ENCODE peak calls at places on chromosome 11, in six cellular contexts. One of them, this sample, is unnamed.

GRCh38 chr11:111419641-111420327 is 40.7 kb upstream of the POU2AF1 start:
- DNase-seq in uterus: no peak
- DNase-seq in adrenal gland: no peak
- DNase-seq in brain microvascular endothelial cell: no peak
- DNase-seq in MM.1S: no peak
- DNase-seq in CD8-positive, alpha-beta memory T cell: no peak
- DNase-seq in this sample: no peak

GRCh38 chr11:11038339-11039248 is 180.7 kb upstream of the ZBED5 start:
- DNase-seq in uterus: no peak
- DNase-seq in adrenal gland: no peak
- DNase-seq in brain microvascular endothelial cell: no peak
- DNase-seq in MM.1S: no peak
- DNase-seq in CD8-positive, alpha-beta memory T cell: no peak
- DNase-seq in this sample: no peak

GRCh38 chr11:16785520-16786128 is 47.2 kb downstream of the C11orf58 start:
- DNase-seq in uterus: peak
- DNase-seq in adrenal gland: peak
- DNase-seq in brain microvascular endothelial cell: peak
- DNase-seq in MM.1S: peak
- DNase-seq in CD8-positive, alpha-beta memory T cell: peak
- DNase-seq in this sample: peak

GRCh38 chr11:112004389-112004788 is 20.8 kb upstream of the DLAT start:
- DNase-seq in uterus: no peak
- DNase-seq in adrenal gland: no peak
- DNase-seq in brain microvascular endothelial cell: peak
- DNase-seq in MM.1S: no peak
- DNase-seq in CD8-positive, alpha-beta memory T cell: no peak
- DNase-seq in this sample: no peak

GRCh38 chr11:120587299-120587698 is 75.8 kb downstream of the GRIK4 start:
- DNase-seq in uterus: no peak
- DNase-seq in adrenal gland: no peak
- DNase-seq in brain microvascular endothelial cell: no peak
- DNase-seq in MM.1S: no peak
- DNase-seq in CD8-positive, alpha-beta memory T cell: no peak
- DNase-seq in this sample: no peak

GRCh38 chr11:210122-210802 is 2.8 kb downstream of the RIC8A start:
- DNase-seq in uterus: no peak
- DNase-seq in adrenal gland: peak
- DNase-seq in brain microvascular endothelial cell: peak
- DNase-seq in MM.1S: no peak
- DNase-seq in CD8-positive, alpha-beta memory T cell: no peak
- DNase-seq in this sample: no peak

GRCh38 chr11:64373598-64373974 is 14.6 kb downstream of the RPS6KA4 start:
- DNase-seq in uterus: no peak
- DNase-seq in adrenal gland: no peak
- DNase-seq in brain microvascular endothelial cell: no peak
- DNase-seq in MM.1S: no peak
- DNase-seq in CD8-positive, alpha-beta memory T cell: no peak
- DNase-seq in this sample: no peak

GRCh38 chr11:115471367-115471766 is 32.8 kb downstream of the CADM1 start:
- DNase-seq in uterus: no peak
- DNase-seq in adrenal gland: no peak
- DNase-seq in brain microvascular endothelial cell: no peak
- DNase-seq in MM.1S: peak
- DNase-seq in CD8-positive, alpha-beta memory T cell: no peak
- DNase-seq in this sample: no peak

GRCh38 chr11:14645985-14646900 is 2.6 kb downstream of the PDE3B start:
- DNase-seq in uterus: no peak
- DNase-seq in adrenal gland: no peak
- DNase-seq in brain microvascular endothelial cell: no peak
- DNase-seq in MM.1S: peak
- DNase-seq in CD8-positive, alpha-beta memory T cell: peak
- DNase-seq in this sample: no peak

GRCh38 chr11:77175021-77175842 is 47.2 kb downstream of the MYO7A start:
- DNase-seq in uterus: no peak
- DNase-seq in adrenal gland: peak
- DNase-seq in brain microvascular endothelial cell: no peak
- DNase-seq in MM.1S: no peak
- DNase-seq in CD8-positive, alpha-beta memory T cell: no peak
- DNase-seq in this sample: no peak

GRCh38 chr11:12728417-12728816 is 54.2 kb downstream of the TEAD1 start:
- DNase-seq in uterus: no peak
- DNase-seq in adrenal gland: no peak
- DNase-seq in brain microvascular endothelial cell: no peak
- DNase-seq in MM.1S: no peak
- DNase-seq in CD8-positive, alpha-beta memory T cell: no peak
- DNase-seq in this sample: no peak

GRCh38 chr11:80727315-80727714 is 1286.5 kb upstream of the TENM4 start:
- DNase-seq in uterus: no peak
- DNase-seq in adrenal gland: no peak
- DNase-seq in brain microvascular endothelial cell: peak
- DNase-seq in MM.1S: peak
- DNase-seq in CD8-positive, alpha-beta memory T cell: no peak
- DNase-seq in this sample: no peak

GRCh38 chr11:59206635-59207034 is 6.1 kb downstream of the MPEG1 start:
- DNase-seq in uterus: no peak
- DNase-seq in adrenal gland: peak
- DNase-seq in brain microvascular endothelial cell: peak
- DNase-seq in MM.1S: peak
- DNase-seq in CD8-positive, alpha-beta memory T cell: no peak
- DNase-seq in this sample: peak

GRCh38 chr11:41659990-41660389 is 200.5 kb upstream of the LRRC4C start:
- DNase-seq in uterus: no peak
- DNase-seq in adrenal gland: no peak
- DNase-seq in brain microvascular endothelial cell: no peak
- DNase-seq in MM.1S: no peak
- DNase-seq in CD8-positive, alpha-beta memory T cell: no peak
- DNase-seq in this sample: no peak

GRCh38 chr11:117464778-117465177 is 137.1 kb downstream of the CEP164 start:
- DNase-seq in uterus: no peak
- DNase-seq in adrenal gland: no peak
- DNase-seq in brain microvascular endothelial cell: no peak
- DNase-seq in MM.1S: no peak
- DNase-seq in CD8-positive, alpha-beta memory T cell: no peak
- DNase-seq in this sample: no peak

GRCh38 chr11:6245536-6245935 is 6.6 kb downstream of the CNGA4 start:
- DNase-seq in uterus: no peak
- DNase-seq in adrenal gland: no peak
- DNase-seq in brain microvascular endothelial cell: no peak
- DNase-seq in MM.1S: no peak
- DNase-seq in CD8-positive, alpha-beta memory T cell: no peak
- DNase-seq in this sample: no peak

GRCh38 chr11:121754603-121755002 is 301.8 kb upstream of the SORL1-AS1 start:
- DNase-seq in uterus: peak
- DNase-seq in adrenal gland: no peak
- DNase-seq in brain microvascular endothelial cell: no peak
- DNase-seq in MM.1S: no peak
- DNase-seq in CD8-positive, alpha-beta memory T cell: no peak
- DNase-seq in this sample: no peak

GRCh38 chr11:118677977-118678376 is 1.5 kb downstream of the TREH start:
- DNase-seq in uterus: no peak
- DNase-seq in adrenal gland: no peak
- DNase-seq in brain microvascular endothelial cell: no peak
- DNase-seq in MM.1S: no peak
- DNase-seq in CD8-positive, alpha-beta memory T cell: no peak
- DNase-seq in this sample: no peak

GRCh38 chr11:46352063-46352841 is 5.0 kb downstream of the DGKZ start:
- DNase-seq in uterus: peak
- DNase-seq in adrenal gland: peak
- DNase-seq in brain microvascular endothelial cell: no peak
- DNase-seq in MM.1S: no peak
- DNase-seq in CD8-positive, alpha-beta memory T cell: peak
- DNase-seq in this sample: peak

GRCh38 chr11:57567512-57568329 is at the start of gene UBE2L6:
- DNase-seq in uterus: peak
- DNase-seq in adrenal gland: peak
- DNase-seq in brain microvascular endothelial cell: no peak
- DNase-seq in MM.1S: peak
- DNase-seq in CD8-positive, alpha-beta memory T cell: peak
- DNase-seq in this sample: peak

GRCh38 chr11:125326126-125326525 is 161.6 kb downstream of the PKNOX2 start:
- DNase-seq in uterus: no peak
- DNase-seq in adrenal gland: no peak
- DNase-seq in brain microvascular endothelial cell: no peak
- DNase-seq in MM.1S: no peak
- DNase-seq in CD8-positive, alpha-beta memory T cell: no peak
- DNase-seq in this sample: no peak
- H3K27ac ChIP-seq in uterus: no peak
- H3K27ac ChIP-seq in adrenal gland: no peak
- H3K27ac ChIP-seq in brain microvascular endothelial cell: no peak
- H3K27ac ChIP-seq in MM.1S: no peak
- H3K27ac ChIP-seq in CD8-positive, alpha-beta memory T cell: no peak
- H3K27ac ChIP-seq in this sample: no peak

GRCh38 chr11:27390959-27391326 is 27.9 kb upstream of the CCDC34 start:
- DNase-seq in uterus: no peak
- DNase-seq in adrenal gland: no peak
- DNase-seq in brain microvascular endothelial cell: peak
- DNase-seq in MM.1S: no peak
- DNase-seq in CD8-positive, alpha-beta memory T cell: no peak
- DNase-seq in this sample: no peak

GRCh38 chr11:27392278-27392677 is 29.3 kb upstream of the CCDC34 start:
- DNase-seq in uterus: no peak
- DNase-seq in adrenal gland: no peak
- DNase-seq in brain microvascular endothelial cell: no peak
- DNase-seq in MM.1S: no peak
- DNase-seq in CD8-positive, alpha-beta memory T cell: no peak
- DNase-seq in this sample: no peak

GRCh38 chr11:27391336-27392015 is 28.5 kb upstream of the CCDC34 start:
- DNase-seq in uterus: no peak
- DNase-seq in adrenal gland: no peak
- DNase-seq in brain microvascular endothelial cell: no peak
- DNase-seq in MM.1S: no peak
- DNase-seq in CD8-positive, alpha-beta memory T cell: no peak
- DNase-seq in this sample: no peak

GRCh38 chr11:27388869-27389268 is 25.9 kb upstream of the CCDC34 start:
- DNase-seq in uterus: no peak
- DNase-seq in adrenal gland: no peak
- DNase-seq in brain microvascular endothelial cell: peak
- DNase-seq in MM.1S: no peak
- DNase-seq in CD8-positive, alpha-beta memory T cell: no peak
- DNase-seq in this sample: no peak

DNA sequence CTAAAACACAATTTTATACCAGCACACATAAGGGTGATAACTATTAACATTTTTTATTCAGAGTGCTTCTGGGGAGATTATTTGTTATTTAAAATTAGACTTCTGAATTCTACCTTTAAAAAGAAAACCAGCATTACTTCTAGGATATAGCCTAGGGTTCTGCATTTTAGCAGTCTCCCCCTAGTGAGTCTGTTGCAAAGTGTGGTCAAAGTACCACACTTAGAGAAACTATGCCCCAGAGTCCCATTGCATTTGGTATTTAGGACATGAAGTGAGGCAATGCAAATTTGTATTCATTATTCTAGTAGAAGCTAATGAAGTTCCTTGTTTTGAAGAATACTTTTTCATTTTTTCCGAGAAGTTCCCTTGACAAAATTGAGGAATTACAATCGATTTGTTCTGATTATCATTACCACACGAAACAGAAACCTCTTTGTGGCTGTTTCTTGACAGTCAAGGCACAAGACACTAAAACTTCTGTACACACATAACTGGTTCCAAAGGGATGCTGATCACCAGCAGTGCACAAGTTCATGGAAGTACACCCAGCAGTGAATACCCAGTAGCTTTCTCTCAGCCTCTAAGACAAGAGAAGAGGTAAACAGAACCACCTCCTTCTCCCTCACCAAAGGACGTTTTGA is 27.4 kb upstream of the CCDC34 start:
- DNase-seq in uterus: no peak
- DNase-seq in adrenal gland: no peak
- DNase-seq in brain microvascular endothelial cell: no peak
- DNase-seq in MM.1S: no peak
- DNase-seq in CD8-positive, alpha-beta memory T cell: no peak
- DNase-seq in this sample: no peak
- H3K27ac ChIP-seq in uterus: no peak
- H3K27ac ChIP-seq in adrenal gland: peak
- H3K27ac ChIP-seq in brain microvascular endothelial cell: peak
- H3K27ac ChIP-seq in MM.1S: no peak
- H3K27ac ChIP-seq in CD8-positive, alpha-beta memory T cell: no peak
- H3K27ac ChIP-seq in this sample: no peak

GRCh38 chr11:94731921-94732601 is 36.1 kb upstream of the AMOTL1 start:
- DNase-seq in uterus: peak
- DNase-seq in adrenal gland: peak
- DNase-seq in brain microvascular endothelial cell: peak
- DNase-seq in MM.1S: no peak
- DNase-seq in CD8-positive, alpha-beta memory T cell: no peak
- DNase-seq in this sample: peak
- H3K27ac ChIP-seq in uterus: peak
- H3K27ac ChIP-seq in adrenal gland: peak
- H3K27ac ChIP-seq in brain microvascular endothelial cell: peak
- H3K27ac ChIP-seq in MM.1S: no peak
- H3K27ac ChIP-seq in CD8-positive, alpha-beta memory T cell: no peak
- H3K27ac ChIP-seq in this sample: peak

DNA sequence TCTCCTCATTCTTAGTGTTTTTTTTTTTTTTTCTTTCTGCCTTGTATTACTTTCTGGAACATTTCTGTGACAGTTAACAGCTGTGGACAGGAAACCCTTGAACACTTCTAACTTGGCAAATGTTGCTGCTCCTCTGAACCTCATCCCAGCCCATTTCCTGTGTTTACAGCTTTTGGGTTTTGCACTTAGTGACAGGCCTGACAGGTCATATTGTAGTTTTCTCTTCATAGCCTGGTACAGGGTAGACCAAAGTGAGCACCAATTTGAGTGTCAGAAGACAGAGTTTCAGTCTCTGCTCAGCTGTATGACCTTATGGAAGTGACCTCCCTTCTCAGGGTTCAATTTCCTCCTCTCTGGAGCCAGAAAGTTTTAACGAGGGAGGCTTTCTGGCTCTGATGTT is 91.6 kb downstream of the STIM1 start:
- DNase-seq in uterus: peak
- DNase-seq in adrenal gland: peak
- DNase-seq in brain microvascular endothelial cell: no peak
- DNase-seq in MM.1S: peak
- DNase-seq in CD8-positive, alpha-beta memory T cell: peak
- DNase-seq in this sample: peak
- H3K27ac ChIP-seq in uterus: peak
- H3K27ac ChIP-seq in adrenal gland: peak
- H3K27ac ChIP-seq in brain microvascular endothelial cell: no peak
- H3K27ac ChIP-seq in MM.1S: peak
- H3K27ac ChIP-seq in CD8-positive, alpha-beta memory T cell: peak
- H3K27ac ChIP-seq in this sample: peak

DNA sequence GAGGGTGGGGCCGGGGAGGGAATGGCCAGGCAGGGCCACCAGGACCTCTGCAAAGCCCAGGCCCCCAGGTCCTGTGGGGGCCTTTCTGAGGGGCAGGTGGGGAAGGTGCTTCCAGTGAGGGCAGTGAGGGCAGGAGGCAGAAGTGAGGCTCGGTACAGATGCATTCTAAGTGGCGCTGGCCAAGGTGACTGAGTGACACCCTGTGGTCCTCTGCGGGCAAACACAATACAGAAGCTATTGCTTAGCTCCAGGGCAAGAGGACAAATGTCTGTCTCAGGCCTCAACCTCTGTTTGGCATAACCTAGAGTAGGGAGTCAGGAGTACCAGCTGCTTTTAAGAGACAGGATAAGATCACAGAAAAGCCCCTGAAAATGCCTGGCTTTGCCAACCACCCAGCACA is 31.3 kb downstream of the B3GAT1 start:
- DNase-seq in uterus: no peak
- DNase-seq in adrenal gland: no peak
- DNase-seq in brain microvascular endothelial cell: no peak
- DNase-seq in MM.1S: no peak
- DNase-seq in CD8-positive, alpha-beta memory T cell: no peak
- DNase-seq in this sample: no peak
- H3K27ac ChIP-seq in uterus: no peak
- H3K27ac ChIP-seq in adrenal gland: no peak
- H3K27ac ChIP-seq in brain microvascular endothelial cell: no peak
- H3K27ac ChIP-seq in MM.1S: no peak
- H3K27ac ChIP-seq in CD8-positive, alpha-beta memory T cell: no peak
- H3K27ac ChIP-seq in this sample: no peak